ENCODE peak calls at places on chromosomes 2 and 18, in nine cellular contexts. K is amygdala; C is fibroblast of the aortic adventitia; M is hepatic stellate cell; T is activated CD8-positive, alpha-beta memory T cell treated with anti-CD3 and anti-CD28 coated beads, Interleukin-2, amount 10 ng/mL, durations not matched to agents 7 days and 5 days; U is RPMI7951; G is posterior cingulate gyrus; E is NCI-H510A treated with DMSO at 0.1 percent for 48 hours; Q is activated naive CD8-positive, alpha-beta T cell treated with anti-CD3 and anti-CD28 coated beads, Interleukin-2, amount 50 U/mL, for 24 hours. J is an unnamed sample.
A peak's percentile ranks its signal among the peaks of the same experiment; 100 is the strongest.

GRCh38 chr2:159144776-159145614 is 141.5 kb downstream of the WDSUB1 start:
- DNase-seq in K (no peak), Q (no peak), T (no peak), U (no peak), M (no peak), E (no peak), G (no peak), C (no peak), J (no peak)

GRCh38 chr18:31633416-31634330 is 42.0 kb downstream of the TTR start:
- DNase-seq in T (no peak), Q (no peak), E (no peak), G (no peak), M (no peak), U (no peak), K (no peak), C (no peak), J (no peak)

GRCh38 chr2:237486819-237487448 is at the start of gene MLPH:
- DNase-seq in U (peak; percentile 83), T (no peak), E (peak; percentile 35), Q (no peak), C (no peak), M (no peak), G (no peak), K (no peak), J (no peak)

GRCh38 chr2:65549262-65550036 is 117.0 kb upstream of the SPRED2 start:
- DNase-seq in U (no peak), Q (peak; percentile 42), C (no peak), E (no peak), K (no peak), T (no peak), M (no peak), G (no peak), J (no peak)

GRCh38 chr2:135258193-135258592 is 206.1 kb downstream of the RAB3GAP1 start:
- DNase-seq in K (no peak), C (no peak), G (no peak), T (no peak), Q (no peak), M (no peak), U (peak; percentile 5), E (no peak), J (no peak)

GRCh38 chr2:26805241-26805676 is 19.4 kb downstream of the CENPA start:
- DNase-seq in Q (no peak), C (peak; percentile 35), G (no peak), U (peak; percentile 96), K (no peak), T (no peak), E (no peak), M (peak; percentile 36), J (no peak)

GRCh38 chr18:49487711-49488310 is 777 bp upstream of the C18orf32 start:
- DNase-seq in C (peak; percentile 16), M (no peak), T (no peak), K (no peak), G (no peak), E (no peak), Q (peak; percentile 16), U (no peak), J (no peak)

GRCh38 chr2:85162746-85163301 is 29.6 kb downstream of the TCF7L1 start:
- DNase-seq in K (no peak), U (no peak), G (no peak), T (no peak), M (peak; percentile 84), Q (no peak), E (no peak), C (peak; percentile 78), J (no peak)

GRCh38 chr2:153819501-153819900 is 52.2 kb upstream of the GALNT13 start:
- DNase-seq in Q (no peak), E (no peak), M (no peak), T (no peak), G (no peak), K (no peak), C (no peak), U (no peak), J (no peak)

GRCh38 chr2:72095364-72095763 is 52.3 kb downstream of the CYP26B1 start:
- DNase-seq in T (no peak), M (no peak), E (no peak), Q (no peak), C (no peak), K (no peak), G (no peak), U (no peak), J (no peak)

GRCh38 chr2:14524803-14525080 is 107.8 kb upstream of the LRATD1 start:
- DNase-seq in Q (no peak), K (no peak), C (no peak), E (no peak), M (no peak), U (no peak), T (no peak), G (no peak), J (no peak)

GRCh38 chr2:156653670-156654069 is 217.5 kb downstream of the GPD2 start:
- DNase-seq in U (no peak), C (no peak), G (no peak), K (no peak), M (no peak), E (no peak), T (no peak), Q (no peak), J (no peak)

GRCh38 chr2:75375646-75376582 is 176.6 kb upstream of the TACR1 start:
- DNase-seq in Q (no peak), C (peak; percentile 5), E (no peak), T (no peak), K (no peak), G (no peak), M (no peak), U (peak; percentile 77), J (no peak)

GRCh38 chr2:8615252-8616083 is 66.4 kb upstream of the ID2 start:
- DNase-seq in C (no peak), T (no peak), M (no peak), K (no peak), E (no peak), G (no peak), Q (no peak), U (no peak), J (no peak)

GRCh38 chr2:103293266-103293583 is 531.4 kb downstream of the TMEM182 start:
- DNase-seq in C (no peak), G (no peak), E (no peak), U (no peak), T (no peak), M (no peak), K (no peak), Q (no peak), J (no peak)

GRCh38 chr18:21739604-21740473 is 753 bp upstream of the MIB1 start:
- DNase-seq in G (no peak), T (no peak), U (peak; percentile 17), M (no peak), Q (no peak), K (no peak), C (no peak), E (no peak), J (no peak)

GRCh38 chr2:219446101-219446504 is 11.5 kb downstream of the SPEG start:
- DNase-seq in G (no peak), Q (no peak), K (no peak), T (no peak), E (peak; percentile 31), C (peak; percentile 69), U (peak; percentile 79), M (peak; percentile 91), J (no peak)

GRCh38 chr2:238151628-238152235 is 7.0 kb upstream of the ERFE start:
- DNase-seq in E (no peak), U (no peak), K (no peak), M (no peak), G (no peak), T (no peak), C (no peak), Q (no peak), J (no peak)

GRCh38 chr2:55862269-55862668 is 61.3 kb downstream of the EFEMP1 start:
- DNase-seq in M (peak; percentile 25), E (no peak), U (peak; percentile 71), K (no peak), G (no peak), C (peak; percentile 100), T (no peak), Q (no peak), J (no peak)

GRCh38 chr18:23982154-23983071 is 32.1 kb upstream of the TTC39C start:
- DNase-seq in T (no peak), C (peak; percentile 82), E (no peak), G (no peak), U (peak; percentile 49), Q (no peak), M (peak; percentile 67), K (peak; percentile 16), J (no peak)

GRCh38 chr18:24398515-24398914 is 891 bp upstream of the OSBPL1A start:
- DNase-seq in M (no peak), G (no peak), K (no peak), U (peak; percentile 74), T (no peak), Q (no peak), C (peak; percentile 40), E (no peak), J (no peak)

GRCh38 chr18:50446629-50447028 is 71.8 kb downstream of the SKA1 start:
- DNase-seq in Q (no peak), T (no peak), E (no peak), C (no peak), K (no peak), U (no peak), M (no peak), G (no peak), J (no peak)

GRCh38 chr2:117952237-117952636 is 61.6 kb downstream of the CCDC93 start:
- DNase-seq in G (no peak), T (no peak), C (no peak), E (no peak), M (no peak), U (no peak), K (no peak), Q (no peak), J (no peak)

GRCh38 chr2:145985517-145985916 is 1465.6 kb upstream of the ZEB2 start:
- DNase-seq in K (no peak), M (no peak), C (peak; percentile 38), Q (no peak), U (no peak), T (no peak), E (no peak), G (no peak), J (no peak)

GRCh38 chr2:84741182-84741822 is 139.6 kb downstream of the TRABD2A start:
- DNase-seq in K (no peak), T (peak; percentile 76), U (peak; percentile 77), M (no peak), C (peak; percentile 8), Q (peak; percentile 41), G (no peak), E (peak; percentile 3), J (no peak)

GRCh38 chr2:213216461-213216860 is 65.0 kb upstream of the IKZF2 start:
- DNase-seq in U (peak; percentile 14), E (no peak), Q (no peak), G (no peak), K (no peak), T (no peak), C (peak; percentile 73), M (peak; percentile 18), J (no peak)

GRCh38 chr2:227813562-227814353 is at the start of gene CCL20:
- DNase-seq in K (no peak), G (no peak), T (no peak), E (no peak), Q (no peak), C (no peak), M (no peak), U (no peak), J (no peak)

GRCh38 chr2:60368437-60368836 is 185.0 kb downstream of the BCL11A start:
- DNase-seq in G (no peak), K (no peak), E (no peak), M (no peak), C (no peak), U (no peak), T (no peak), Q (no peak), J (no peak)

GRCh38 chr2:95539836-95540235 is 52.0 kb upstream of the TRIM43 start:
- DNase-seq in M (no peak), G (no peak), K (no peak), Q (no peak), U (no peak), T (no peak), E (no peak), C (no peak), J (no peak)

GRCh38 chr2:83191316-83191715 is 1267.8 kb downstream of the SUCLG1 start:
- DNase-seq in Q (no peak), U (no peak), G (no peak), T (no peak), K (no peak), C (no peak), M (no peak), E (no peak), J (no peak)

J was measured in activated T-helper 1 cell treated with anti-CD3 and anti-CD28 coated beads, Interleukin-2, amount 50 U/mL, for 16 hours.